ENCODE peak calls at places on chromosome 14, in seven cellular contexts. One of them, this sample, is unnamed.

GRCh38 chr14:34110531-34110930 is 159.7 kb upstream of the EGLN3 start:
- DNase-seq in WTC11: no peak
- DNase-seq in GM12878: no peak
- DNase-seq in HEK293T: no peak
- DNase-seq in H1: no peak
- DNase-seq in HepG2: no peak
- DNase-seq in K562: no peak
- DNase-seq in this sample: no peak

GRCh38 chr14:20327005-20327869 is 5.8 kb downstream of the CCNB1IP1 start:
- DNase-seq in HEK293T: peak
- DNase-seq in GM12878: peak
- DNase-seq in WTC11: no peak
- DNase-seq in H1: no peak
- DNase-seq in K562: peak
- DNase-seq in HepG2: peak
- DNase-seq in this sample: peak

GRCh38 chr14:94109915-94110250 is 653 bp upstream of the IFI27 start:
- DNase-seq in GM12878: no peak
- DNase-seq in K562: no peak
- DNase-seq in WTC11: no peak
- DNase-seq in HepG2: no peak
- DNase-seq in H1: no peak
- DNase-seq in HEK293T: no peak
- DNase-seq in this sample: no peak

GRCh38 chr14:102510616-102511520 is 1.3 kb upstream of the ANKRD9 start:
- DNase-seq in WTC11: peak
- DNase-seq in H1: peak
- DNase-seq in K562: peak
- DNase-seq in HEK293T: peak
- DNase-seq in HepG2: peak
- DNase-seq in GM12878: no peak
- DNase-seq in this sample: no peak

GRCh38 chr14:75165586-75166391 is 10.6 kb downstream of the TMED10 start:
- DNase-seq in HEK293T: no peak
- DNase-seq in HepG2: no peak
- DNase-seq in GM12878: no peak
- DNase-seq in K562: no peak
- DNase-seq in H1: no peak
- DNase-seq in WTC11: no peak
- DNase-seq in this sample: no peak

GRCh38 chr14:105026033-105026785 is 5.3 kb upstream of the CDCA4 start:
- DNase-seq in WTC11: no peak
- DNase-seq in H1: no peak
- DNase-seq in K562: no peak
- DNase-seq in HepG2: no peak
- DNase-seq in GM12878: peak
- DNase-seq in HEK293T: no peak
- DNase-seq in this sample: no peak

GRCh38 chr14:61662437-61663311 is 32.6 kb upstream of the HIF1A start:
- DNase-seq in HEK293T: no peak
- DNase-seq in GM12878: peak
- DNase-seq in K562: peak
- DNase-seq in WTC11: no peak
- DNase-seq in HepG2: peak
- DNase-seq in H1: no peak
- DNase-seq in this sample: peak

GRCh38 chr14:25001096-25001982 is 48.6 kb downstream of the STXBP6 start:
- DNase-seq in K562: no peak
- DNase-seq in H1: no peak
- DNase-seq in WTC11: no peak
- DNase-seq in HepG2: no peak
- DNase-seq in HEK293T: no peak
- DNase-seq in GM12878: no peak
- DNase-seq in this sample: no peak

GRCh38 chr14:85607571-85608219 is 77.8 kb downstream of the FLRT2 start:
- DNase-seq in WTC11: no peak
- DNase-seq in K562: no peak
- DNase-seq in GM12878: no peak
- DNase-seq in HepG2: no peak
- DNase-seq in HEK293T: no peak
- DNase-seq in H1: no peak
- DNase-seq in this sample: no peak

GRCh38 chr14:97074860-97075259 is 277.7 kb downstream of the VRK1 start:
- DNase-seq in WTC11: no peak
- DNase-seq in K562: no peak
- DNase-seq in HEK293T: no peak
- DNase-seq in HepG2: no peak
- DNase-seq in GM12878: no peak
- DNase-seq in H1: no peak
- DNase-seq in this sample: no peak

GRCh38 chr14:93619176-93619793 is 169.0 kb downstream of the PRIMA1 start:
- DNase-seq in K562: peak
- DNase-seq in H1: no peak
- DNase-seq in GM12878: peak
- DNase-seq in WTC11: peak
- DNase-seq in HEK293T: peak
- DNase-seq in HepG2: peak
- DNase-seq in this sample: peak

GRCh38 chr14:32635103-32635719 is 303.5 kb upstream of the NPAS3 start:
- DNase-seq in H1: no peak
- DNase-seq in GM12878: no peak
- DNase-seq in HEK293T: no peak
- DNase-seq in K562: no peak
- DNase-seq in HepG2: no peak
- DNase-seq in WTC11: no peak
- DNase-seq in this sample: no peak

GRCh38 chr14:29222671-29223268 is 456.2 kb downstream of the FOXG1 start:
- DNase-seq in HepG2: peak
- DNase-seq in HEK293T: peak
- DNase-seq in GM12878: no peak
- DNase-seq in H1: no peak
- DNase-seq in K562: no peak
- DNase-seq in WTC11: peak
- DNase-seq in this sample: no peak

GRCh38 chr14:103227076-103227475 is 103.8 kb downstream of the TNFAIP2 start:
- DNase-seq in WTC11: no peak
- DNase-seq in K562: no peak
- DNase-seq in HepG2: no peak
- DNase-seq in GM12878: no peak
- DNase-seq in HEK293T: no peak
- DNase-seq in H1: no peak
- DNase-seq in this sample: no peak

GRCh38 chr14:22540811-22541360 is 48.1 kb downstream of the DAD1 start:
- DNase-seq in HepG2: no peak
- DNase-seq in WTC11: no peak
- DNase-seq in K562: no peak
- DNase-seq in H1: no peak
- DNase-seq in HEK293T: no peak
- DNase-seq in GM12878: no peak
- DNase-seq in this sample: no peak

GRCh38 chr14:101288436-101289229 is 272.7 kb upstream of the DIO3 start:
- DNase-seq in H1: no peak
- DNase-seq in HepG2: peak
- DNase-seq in K562: no peak
- DNase-seq in HEK293T: no peak
- DNase-seq in WTC11: no peak
- DNase-seq in GM12878: no peak
- DNase-seq in this sample: no peak

GRCh38 chr14:63759454-63759853 is 31.6 kb upstream of the SGPP1 start:
- DNase-seq in H1: no peak
- DNase-seq in HepG2: no peak
- DNase-seq in WTC11: no peak
- DNase-seq in GM12878: peak
- DNase-seq in K562: no peak
- DNase-seq in HEK293T: no peak
- DNase-seq in this sample: no peak
- TF ChIP-seq SP1 in H1: no peak
- TF ChIP-seq SP1 in HepG2: no peak
- TF ChIP-seq SP1 in WTC11: no peak
- TF ChIP-seq SP1 in GM12878: no peak
- TF ChIP-seq SP1 in K562: no peak
- TF ChIP-seq SP1 in HEK293T: no peak
- TF ChIP-seq SP1 in this sample: no peak

GRCh38 chr14:53391156-53391555 is 238.0 kb upstream of the DDHD1 start:
- DNase-seq in GM12878: no peak
- DNase-seq in WTC11: no peak
- DNase-seq in HepG2: peak
- DNase-seq in HEK293T: no peak
- DNase-seq in H1: no peak
- DNase-seq in K562: no peak
- DNase-seq in this sample: peak
- TF ChIP-seq SP1 in GM12878: no peak
- TF ChIP-seq SP1 in WTC11: no peak
- TF ChIP-seq SP1 in HepG2: no peak
- TF ChIP-seq SP1 in HEK293T: no peak
- TF ChIP-seq SP1 in H1: no peak
- TF ChIP-seq SP1 in K562: no peak
- TF ChIP-seq SP1 in this sample: no peak

GRCh38 chr14:55746533-55746932 is 166.5 kb downstream of the KTN1 start:
- DNase-seq in WTC11: no peak
- DNase-seq in HEK293T: no peak
- DNase-seq in GM12878: no peak
- DNase-seq in H1: no peak
- DNase-seq in HepG2: peak
- DNase-seq in K562: no peak
- DNase-seq in this sample: no peak
- TF ChIP-seq SP1 in WTC11: no peak
- TF ChIP-seq SP1 in HEK293T: no peak
- TF ChIP-seq SP1 in GM12878: no peak
- TF ChIP-seq SP1 in H1: no peak
- TF ChIP-seq SP1 in HepG2: no peak
- TF ChIP-seq SP1 in K562: no peak
- TF ChIP-seq SP1 in this sample: no peak

DNA sequence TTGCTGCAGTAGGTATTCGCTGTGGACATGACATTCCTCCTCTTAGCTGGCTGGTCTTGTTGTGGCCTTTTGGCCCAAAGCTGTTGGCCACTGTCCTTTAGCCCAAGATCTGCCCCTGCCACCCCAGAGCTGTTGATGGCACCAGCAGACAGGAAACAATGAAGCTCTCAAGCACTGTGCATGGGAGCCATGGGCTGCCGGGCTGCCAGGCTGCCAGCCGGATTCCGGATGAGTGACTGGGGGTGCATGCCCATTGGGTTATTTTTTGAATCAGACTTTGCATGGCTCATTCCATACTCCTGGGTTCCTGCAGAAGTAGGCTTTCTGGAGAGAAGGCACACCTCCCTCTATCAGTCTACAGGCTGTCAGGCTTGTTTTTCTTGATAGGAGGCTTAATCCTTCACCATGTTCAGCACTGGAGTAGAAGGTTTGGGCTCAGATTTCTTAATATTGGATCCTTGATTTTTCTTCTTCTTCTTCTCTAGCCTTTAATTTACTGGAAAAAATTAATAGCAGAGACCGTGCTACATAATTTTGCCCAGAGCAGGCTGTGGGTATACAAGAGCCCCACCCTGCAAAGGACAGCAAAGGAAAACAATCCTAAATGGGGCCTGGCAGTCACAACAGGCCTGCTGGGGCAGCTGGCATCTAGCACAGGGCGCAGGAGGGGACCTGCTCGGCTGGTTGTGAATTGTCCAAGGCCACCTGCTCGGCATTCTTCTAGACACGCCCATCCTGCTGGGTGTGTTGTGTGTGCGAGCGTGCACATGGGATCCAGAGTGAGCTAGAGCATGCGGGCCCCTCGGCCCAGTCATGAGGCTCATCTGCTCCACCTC is 32.2 kb downstream of the MAX start:
- DNase-seq in HEK293T: no peak
- DNase-seq in HepG2: no peak
- DNase-seq in GM12878: no peak
- DNase-seq in K562: no peak
- DNase-seq in H1: no peak
- DNase-seq in WTC11: no peak
- DNase-seq in this sample: no peak
- TF ChIP-seq SP1 in HEK293T: no peak
- TF ChIP-seq SP1 in HepG2: no peak
- TF ChIP-seq SP1 in GM12878: no peak
- TF ChIP-seq SP1 in K562: no peak
- TF ChIP-seq SP1 in H1: no peak
- TF ChIP-seq SP1 in WTC11: no peak
- TF ChIP-seq SP1 in this sample: no peak

DNA sequence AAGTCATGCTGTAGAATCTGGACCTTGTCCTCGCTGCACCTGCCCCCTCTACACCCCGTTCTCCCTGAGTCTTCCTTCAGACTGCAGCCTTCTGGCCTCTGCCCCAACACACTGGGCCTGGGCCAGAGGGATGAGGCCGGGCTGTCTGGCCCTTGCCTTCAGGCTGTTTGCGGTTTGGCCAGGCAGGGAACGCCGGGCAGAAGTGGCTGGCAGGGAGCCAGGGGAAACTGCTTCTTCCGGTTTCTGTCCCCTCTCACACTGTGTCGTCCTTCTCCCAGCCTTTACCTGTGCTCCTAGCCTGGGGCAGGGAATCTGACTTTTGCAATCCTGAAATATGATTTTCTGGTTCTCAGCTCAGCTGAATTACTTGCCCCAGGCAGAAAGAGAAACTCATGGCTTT is 13.5 kb downstream of the DGLUCY start:
- DNase-seq in H1: no peak
- DNase-seq in K562: no peak
- DNase-seq in WTC11: no peak
- DNase-seq in HEK293T: no peak
- DNase-seq in HepG2: no peak
- DNase-seq in GM12878: no peak
- DNase-seq in this sample: no peak
- TF ChIP-seq SP1 in H1: no peak
- TF ChIP-seq SP1 in K562: no peak
- TF ChIP-seq SP1 in WTC11: no peak
- TF ChIP-seq SP1 in HEK293T: no peak
- TF ChIP-seq SP1 in HepG2: no peak
- TF ChIP-seq SP1 in GM12878: no peak
- TF ChIP-seq SP1 in this sample: no peak

DNA sequence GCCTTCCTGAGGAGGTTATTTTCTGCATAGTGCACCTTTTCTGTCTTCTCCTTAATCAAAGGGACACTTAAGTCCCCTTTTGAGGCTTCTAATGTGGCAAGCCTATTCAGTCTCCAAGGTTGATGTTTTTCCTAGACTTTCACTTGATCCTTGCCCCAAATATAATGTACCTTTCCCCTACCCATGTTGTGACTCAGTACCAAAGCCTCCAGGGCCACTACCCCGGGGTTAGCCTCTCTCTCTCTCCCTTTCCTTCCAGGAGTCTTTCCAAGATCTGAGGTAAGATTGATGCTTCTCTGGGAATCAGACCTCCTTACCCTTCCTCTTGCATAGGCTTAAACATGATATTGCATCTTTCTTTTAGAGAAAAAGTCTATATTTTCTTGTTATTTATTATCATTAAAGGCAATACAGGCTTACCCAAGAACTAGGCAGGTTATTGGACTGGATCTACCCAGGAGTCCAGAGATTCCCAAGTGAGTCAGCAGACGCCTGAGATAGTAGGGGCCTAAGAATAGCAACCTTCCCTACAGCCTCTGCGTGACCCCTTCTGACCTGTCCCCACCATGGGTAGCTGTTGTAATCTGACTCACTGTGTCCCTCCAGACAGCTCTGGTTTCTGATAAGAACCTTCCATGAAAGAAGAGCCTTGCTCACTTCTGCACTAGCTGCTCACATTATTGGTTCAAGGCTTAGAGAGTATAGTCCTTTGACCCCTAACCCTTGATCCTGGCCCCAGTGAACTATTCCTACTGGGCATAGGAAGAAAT is 172.9 kb downstream of the ZFP36L1 start:
- DNase-seq in H1: no peak
- DNase-seq in K562: peak
- DNase-seq in HepG2: peak
- DNase-seq in WTC11: no peak
- DNase-seq in GM12878: no peak
- DNase-seq in HEK293T: no peak
- DNase-seq in this sample: peak
- TF ChIP-seq SP1 in H1: no peak
- TF ChIP-seq SP1 in K562: no peak
- TF ChIP-seq SP1 in HepG2: no peak
- TF ChIP-seq SP1 in WTC11: no peak
- TF ChIP-seq SP1 in GM12878: no peak
- TF ChIP-seq SP1 in HEK293T: no peak
- TF ChIP-seq SP1 in this sample: peak